ENCODE peak calls at places on chromosomes 11 and 22, in five cellular contexts. Q, U, F, G and N are unnamed samples.

GRCh38 chr11:100632970-100633452 is 54.1 kb upstream of the ARHGAP42 start:
- DNase-seq in U (peak; percentile 75), F (no peak), Q (no peak), G (no peak), N (no peak)

GRCh38 chr11:108871152-108871551 is 206.3 kb downstream of the DDX10 start:
- DNase-seq in Q (no peak), G (peak; percentile 33), F (peak; percentile 17), U (peak; percentile 71), N (no peak)

GRCh38 chr11:128457874-128458273 is 129.5 kb downstream of the ETS1 start:
- DNase-seq in U (no peak), F (no peak), G (no peak), Q (no peak), N (no peak)

GRCh38 chr11:44915621-44916020 is 35.1 kb downstream of the TP53I11 start:
- DNase-seq in U (no peak), Q (no peak), F (no peak), G (no peak), N (no peak)

GRCh38 chr22:48358886-48359612 is 1468.6 kb downstream of the BRD1 start:
- DNase-seq in F (no peak), U (no peak), G (no peak), Q (no peak), N (no peak)

GRCh38 chr11:62430350-62430749 is 11.5 kb downstream of the SCGB1A1 start:
- DNase-seq in U (no peak), G (no peak), Q (no peak), F (no peak), N (no peak)

GRCh38 chr11:78039919-78040671 is 17.0 kb upstream of the KCTD14 start:
- DNase-seq in G (no peak), F (peak; percentile 83), Q (no peak), U (peak; percentile 84), N (no peak)

GRCh38 chr11:8732748-8733241 is 50.2 kb downstream of the RPL27A start:
- DNase-seq in Q (no peak), F (no peak), U (peak; percentile 75), G (no peak), N (no peak)

GRCh38 chr11:86249307-86250098 is 5.0 kb downstream of the EED start:
- DNase-seq in U (no peak), G (no peak), F (no peak), Q (no peak), N (no peak)

GRCh38 chr11:96635655-96636054 is 245.8 kb downstream of the JRKL start:
- DNase-seq in Q (no peak), U (no peak), F (no peak), G (no peak), N (no peak)

GRCh38 chr22:19121631-19122142 is 525 bp downstream of the DGCR2 start:
- DNase-seq in F (peak; percentile 65), G (peak; percentile 53), U (no peak), Q (peak; percentile 63), N (peak; percentile 24)

GRCh38 chr11:61765550-61766253 is 13.3 kb downstream of the MYRF start:
- DNase-seq in Q (no peak), U (no peak), F (no peak), G (no peak), N (no peak)

GRCh38 chr11:2426826-2427521 is 17.3 kb downstream of the TRPM5 start:
- DNase-seq in G (no peak), Q (no peak), U (no peak), F (no peak), N (no peak)

GRCh38 chr22:21712751-21713427 is 22.7 kb downstream of the YPEL1 start:
- DNase-seq in F (peak; percentile 75), G (peak; percentile 59), U (peak; percentile 85), Q (peak; percentile 59), N (no peak)

GRCh38 chr11:118921929-118922744 is 3.6 kb downstream of the BCL9L start:
- DNase-seq in G (peak; percentile 83), F (peak; percentile 79), U (peak; percentile 83), Q (peak; percentile 73), N (no peak)

GRCh38 chr11:76657139-76657823 is 13.3 kb downstream of the LRRC32 start:
- DNase-seq in F (no peak), Q (no peak), G (peak; percentile 30), U (no peak), N (no peak)

GRCh38 chr11:69459848-69460539 is 21.5 kb upstream of the LINC01488 start:
- DNase-seq in F (no peak), U (peak; percentile 28), G (no peak), Q (no peak), N (no peak)

GRCh38 chr11:63017306-63017974 is 1.8 kb upstream of the SLC22A8 start:
- DNase-seq in F (no peak), G (no peak), Q (no peak), U (no peak), N (no peak)

GRCh38 chr22:46580940-46581579 is 39.1 kb upstream of the GRAMD4 start:
- DNase-seq in U (no peak), F (no peak), Q (no peak), G (no peak), N (no peak)

GRCh38 chr22:33274214-33274828 is 216.1 kb upstream of the SYN3 start:
- DNase-seq in U (no peak), G (peak; percentile 71), F (peak; percentile 48), Q (peak; percentile 83), N (no peak)

GRCh38 chr22:27146871-27147591 is 489.6 kb downstream of the MIAT start:
- DNase-seq in F (no peak), Q (no peak), G (no peak), U (peak; percentile 86), N (no peak)

GRCh38 chr11:3056296-3057068 is 741 bp downstream of the CARS1 start:
- DNase-seq in Q (no peak), F (peak; percentile 56), U (no peak), G (no peak), N (no peak)

GRCh38 chr11:641806-642370 is 4.8 kb downstream of the DRD4 start:
- DNase-seq in Q (no peak), U (no peak), F (no peak), G (no peak), N (no peak)

GRCh38 chr11:70517996-70518907 is 119.9 kb downstream of the CTTN start:
- DNase-seq in U (peak; percentile 84), F (peak; percentile 96), Q (no peak), G (peak; percentile 42), N (no peak)

GRCh38 chr11:91396243-91397133 is 828.1 kb upstream of the FAT3 start:
- DNase-seq in F (peak; percentile 55), U (peak; percentile 8), Q (no peak), G (no peak), N (no peak)

GRCh38 chr11:12120031-12121008 is 9.9 kb downstream of the MICAL2 start:
- DNase-seq in F (no peak), G (no peak), Q (no peak), U (peak; percentile 54), N (no peak)

GRCh38 chr11:12121011-12121410 is 10.6 kb downstream of the MICAL2 start:
- DNase-seq in G (no peak), F (no peak), U (no peak), Q (no peak), N (no peak)

GRCh38 chr11:12121504-12121903 is 11.1 kb downstream of the MICAL2 start:
- DNase-seq in G (no peak), U (no peak), Q (no peak), F (no peak), N (no peak)

GRCh38 chr11:12118940-12119339 is 8.6 kb downstream of the MICAL2 start:
- DNase-seq in U (peak; percentile 84), G (no peak), F (no peak), Q (no peak), N (no peak)

DNA sequence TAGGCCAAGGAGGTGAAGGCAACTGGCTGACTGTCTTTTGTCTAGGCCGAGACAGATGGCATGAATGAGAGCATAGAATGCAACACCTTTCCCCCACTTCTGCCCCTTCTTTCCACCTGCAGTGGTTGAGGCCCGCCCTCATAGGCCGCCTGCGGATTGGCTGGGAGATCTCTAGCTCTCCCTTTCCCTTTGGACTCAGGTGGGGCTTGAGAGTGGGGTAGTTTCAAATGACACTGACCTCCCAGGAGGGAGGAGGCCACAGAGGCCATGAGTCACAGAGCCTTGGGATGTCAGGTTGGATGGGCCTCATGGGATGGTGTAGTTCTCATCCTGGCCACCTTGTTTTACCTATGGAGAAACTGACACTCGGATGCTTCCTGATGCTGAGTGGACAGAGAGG is 9.1 kb downstream of the MICAL2 start:
- DNase-seq in G (no peak), F (no peak), Q (no peak), U (peak; percentile 36), N (no peak)
- H3K23ac ChIP-seq in G (no peak overlapping the region), F (no peak overlapping the region), Q (no peak overlapping the region), U (peak overlapping the region; percentile 91), N (no peak overlapping the region)

GRCh38 chr11:120576606-120577005 is 65.1 kb downstream of the GRIK4 start:
- DNase-seq in Q (no peak), U (no peak), G (no peak), F (no peak), N (no peak)
- H2BK12ac ChIP-seq in Q (no peak overlapping the region), U (no peak overlapping the region), G (no peak overlapping the region), F (no peak overlapping the region), N (no peak overlapping the region)

GRCh38 chr22:31176923-31177322 is 16.9 kb downstream of the RNF185 start:
- DNase-seq in F (no peak), U (no peak), Q (no peak), G (no peak), N (no peak)
- H3K4ac ChIP-seq in F (peak overlapping the region; percentile 94), U (no peak overlapping the region), Q (no peak overlapping the region), G (no peak overlapping the region), N (no peak overlapping the region)

DNA sequence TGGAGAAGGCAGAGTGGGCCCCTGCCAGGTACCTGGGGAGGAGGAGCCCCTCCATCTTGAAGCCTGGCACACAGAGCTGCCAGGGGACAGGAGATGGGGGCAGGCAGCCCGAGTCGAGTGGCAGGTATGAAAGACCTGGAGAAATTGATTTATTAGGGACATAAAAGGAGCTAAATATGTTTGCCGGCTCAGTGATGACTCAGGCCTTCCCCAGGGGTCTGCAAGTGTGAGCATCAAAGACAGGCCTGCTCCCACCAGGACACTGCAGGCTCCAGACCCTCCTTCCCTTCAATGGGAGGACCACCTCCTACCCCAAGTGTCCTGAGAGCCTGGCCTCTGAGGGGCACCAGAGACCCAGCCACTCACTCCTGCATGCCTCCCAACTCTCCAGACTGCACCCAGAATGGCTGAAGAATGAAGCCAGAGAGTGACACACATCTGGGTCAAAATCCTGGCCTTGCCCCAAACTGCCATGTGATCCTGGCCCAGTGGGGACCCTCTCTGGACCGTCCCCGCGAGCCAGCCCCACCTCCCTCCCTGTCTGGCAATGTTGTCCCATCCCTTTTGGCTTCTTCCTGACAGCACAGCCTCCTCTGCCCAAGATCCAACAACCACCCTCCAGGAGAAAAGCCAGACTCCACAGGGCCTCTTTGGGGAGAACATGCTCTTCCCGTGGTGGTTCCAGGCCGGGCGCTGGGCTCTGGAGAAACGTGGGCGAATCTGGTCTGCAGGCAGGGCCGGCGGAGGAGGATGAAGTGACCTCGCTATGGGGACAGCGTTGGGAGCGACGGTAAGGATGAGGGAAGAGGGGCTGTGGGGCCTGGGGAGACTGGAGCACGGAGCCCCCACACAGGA is 36.2 kb downstream of the CYTH4 start:
- DNase-seq in F (no peak), G (no peak), U (no peak), Q (no peak), N (no peak)
- H3K23ac ChIP-seq in F (no peak overlapping the region), G (no peak overlapping the region), U (no peak overlapping the region), Q (no peak overlapping the region), N (peak overlapping the region; percentile 67)